ENCODE peak calls at places on chromosomes 4 and X, in six cellular contexts. S, W, H, I, B and R are unnamed samples. For H3K4me1, the result is how much of the 10 kb centered on the place peaks cover.

GRCh38 chr4:87363552-87363951 is 27.4 kb downstream of the HSD17B11 start:
- DNase-seq in B (no peak), W (no peak), I (no peak), H (no peak), S (no peak), R (no peak)

GRCh38 chr4:79467246-79467932 is 59.4 kb upstream of the GK2 start:
- DNase-seq in S (no peak), I (peak), W (no peak), H (no peak), B (no peak), R (no peak)

GRCh38 chr4:185904381-185904780 is 92.4 kb upstream of the SORBS2 start:
- DNase-seq in B (no peak), I (no peak), H (no peak), W (no peak), S (no peak), R (no peak)

GRCh38 chrX:103101280-103102042 is 8.5 kb upstream of the NXF3 start:
- DNase-seq in H (peak), B (no peak), W (no peak), I (peak), S (no peak), R (no peak)

GRCh38 chr4:71261633-71262121 is 77.1 kb upstream of the SLC4A4 start:
- DNase-seq in H (no peak), B (no peak), S (no peak), I (peak), W (no peak), R (no peak)

GRCh38 chr4:151955721-151956340 is 195.0 kb upstream of the GATB start:
- DNase-seq in S (no peak), W (no peak), H (no peak), B (no peak), I (peak), R (no peak)

GRCh38 chr4:17055788-17056187 is 157.3 kb upstream of the LDB2 start:
- DNase-seq in B (no peak), W (no peak), I (peak), H (no peak), S (no peak), R (no peak)

GRCh38 chrX:2703991-2704369 is 12.9 kb downstream of the CD99 start:
- DNase-seq in S (no peak), H (no peak), I (peak), W (no peak), B (no peak), R (no peak)

GRCh38 chr4:94758141-94758699 is 465 bp downstream of the BMPR1B start:
- DNase-seq in W (no peak), I (peak), B (no peak), H (peak), S (no peak), R (no peak)

GRCh38 chr4:80026080-80026479 is 46.9 kb downstream of the ANTXR2 start:
- DNase-seq in I (peak), H (no peak), W (no peak), B (no peak), S (no peak), R (no peak)

GRCh38 chr4:24730256-24731001 is 64.9 kb upstream of the SOD3 start:
- DNase-seq in W (no peak), B (no peak), H (no peak), S (no peak), I (peak), R (peak)

GRCh38 chrX:40380649-40381488 is 199.9 kb upstream of the ATP6AP2 start:
- DNase-seq in S (no peak), B (no peak), I (no peak), W (no peak), H (no peak), R (no peak)

GRCh38 chrX:34563061-34563460 is 94.0 kb downstream of the TMEM47 start:
- DNase-seq in S (no peak), I (no peak), W (no peak), H (no peak), B (no peak), R (no peak)

GRCh38 chrX:17038681-17039161 is 92.3 kb downstream of the REPS2 start:
- DNase-seq in W (no peak), H (no peak), B (no peak), I (peak), S (no peak), R (peak)

GRCh38 chrX:40278340-40279090 is 180.8 kb upstream of the BCOR start:
- DNase-seq in H (no peak), B (no peak), I (peak), S (no peak), W (no peak), R (no peak)

GRCh38 chrX:95764972-95765451 is 919.6 kb upstream of the DIAPH2 start:
- DNase-seq in I (peak), S (no peak), B (no peak), H (peak), W (no peak), R (no peak)

GRCh38 chr4:70713453-70714026 is 8.2 kb upstream of the RUFY3 start:
- DNase-seq in W (no peak), H (no peak), I (no peak), B (no peak), S (no peak), R (no peak)

GRCh38 chr4:181293014-181293413 is 950.2 kb upstream of the TENM3 start:
- DNase-seq in H (no peak), W (no peak), I (no peak), S (no peak), B (no peak), R (no peak)

GRCh38 chr4:97786306-97786920 is 356.9 kb downstream of the STPG2 start:
- DNase-seq in H (no peak), S (no peak), W (no peak), B (no peak), I (no peak), R (no peak)

GRCh38 chr4:78100060-78100459 is 42.9 kb downstream of the FRAS1 start:
- DNase-seq in S (no peak), H (no peak), I (no peak), B (no peak), W (no peak), R (no peak)

GRCh38 chr4:127708985-127709384 is 21.2 kb upstream of the SLC25A31 start:
- DNase-seq in H (no peak), W (peak), I (peak), B (peak), S (peak), R (peak)

GRCh38 chr4:13912966-13913365 is 285.4 kb upstream of the BOD1L1 start:
- DNase-seq in H (no peak), W (no peak), B (no peak), I (no peak), S (no peak), R (no peak)

GRCh38 chr4:120725639-120726585 is 196.6 kb downstream of the PRDM5 start:
- DNase-seq in H (no peak), S (no peak), B (no peak), W (no peak), I (no peak), R (no peak)

GRCh38 chr4:172142331-172142738 is 329.1 kb downstream of the GALNTL6 start:
- DNase-seq in W (no peak), S (no peak), I (peak), H (no peak), B (no peak), R (no peak)

GRCh38 chr4:8472689-8473197 is 32.2 kb downstream of the TRMT44 start:
- DNase-seq in S (no peak), I (peak), B (no peak), H (no peak), W (no peak), R (peak)

GRCh38 chr4:90198086-90198847 is 71.1 kb downstream of the CCSER1 start:
- DNase-seq in B (no peak), W (no peak), I (peak), S (no peak), H (no peak), R (no peak)

GRCh38 chr4:148126825-148127224 is 315.4 kb downstream of the NR3C2 start:
- DNase-seq in H (no peak), W (no peak), S (no peak), B (no peak), I (peak), R (no peak)
- H3K4me1 ChIP-seq in H (under half), W (under half), S (under half), B (under half), I (under half), R (under half)

DNA sequence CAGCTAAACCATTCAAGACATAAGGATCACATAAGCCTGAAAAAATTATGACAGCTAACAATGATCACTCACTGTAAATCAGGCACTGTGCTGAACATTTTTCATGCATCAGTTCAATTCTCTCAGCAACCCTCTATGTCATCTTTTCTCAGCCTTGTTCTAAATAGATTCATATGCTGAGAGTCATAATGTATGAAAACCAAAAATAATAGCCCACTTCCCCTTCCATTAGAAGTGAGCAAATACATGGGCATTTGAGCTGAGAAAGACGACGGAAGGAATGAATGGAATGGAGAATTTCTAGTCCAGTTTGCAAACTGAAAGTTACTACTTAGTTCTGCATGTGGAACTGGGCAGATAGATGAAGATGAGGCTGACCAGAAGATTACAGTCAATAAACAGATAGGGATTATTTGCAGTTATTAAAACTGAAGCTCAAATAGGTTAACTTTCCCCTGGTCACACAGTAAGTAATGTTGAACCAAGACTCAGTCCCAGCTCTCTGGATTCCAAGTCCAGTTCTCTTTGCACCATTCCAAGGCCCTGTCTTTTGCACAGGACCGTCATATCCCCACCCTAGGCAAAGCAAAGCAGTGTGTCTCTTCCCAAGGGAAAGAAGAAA is 1.6 kb upstream of the SH3RF1 start:
- DNase-seq in B (no peak), I (peak), W (no peak), H (no peak), S (no peak), R (no peak)
- H3K4me3 ChIP-seq in B (no peak), I (peak), W (no peak), H (no peak), S (no peak), R (no peak)

GRCh38 chr4:53014881-53015280 is 152.8 kb downstream of the RASL11B start:
- DNase-seq in W (no peak), H (no peak), I (peak), S (no peak), B (no peak), R (no peak)
- H3K4me1 ChIP-seq in W (half or more), H (under half), I (under half), S (under half), B (under half), R (under half)

GRCh38 chr4:42152507-42153504 is at the start of gene BEND4:
- DNase-seq in I (no peak), S (no peak), H (no peak), B (no peak), W (no peak), R (no peak)
- H3K4me3 ChIP-seq in I (peak), S (peak), H (peak), B (peak), W (peak), R (peak)

GRCh38 chrX:112051546-112051945 is 31.0 kb downstream of the TRPC5 start:
- DNase-seq in S (no peak), W (no peak), B (no peak), I (no peak), H (no peak), R (no peak)

GRCh38 chrX:112053169-112053568 is 29.4 kb downstream of the TRPC5 start:
- DNase-seq in B (no peak), H (no peak), S (no peak), I (no peak), W (no peak), R (no peak)

GRCh38 chrX:112058766-112059165 is 23.8 kb downstream of the TRPC5 start:
- DNase-seq in W (no peak), S (no peak), H (no peak), I (no peak), B (no peak), R (no peak)

GRCh38 chrX:112058255-112058654 is 24.3 kb downstream of the TRPC5 start:
- DNase-seq in S (no peak), W (no peak), I (peak), B (no peak), H (no peak), R (no peak)

GRCh38 chrX:112056886-112057285 is 25.7 kb downstream of the TRPC5 start:
- DNase-seq in I (no peak), S (no peak), B (no peak), H (no peak), W (no peak), R (no peak)
- H3K4me1 ChIP-seq in I (under half), S (under half), B (under half), H (under half), W (under half), R (under half)